ENCODE peak calls at places on chromosomes 12 and 14, in five cellular contexts. One of them, this sample, is unnamed.

GRCh38 chr12:63103489-63104131 is 47.4 kb downstream of the AVPR1A start:
- DNase-seq in uterus: no peak
- DNase-seq in CD4-positive, alpha-beta T cell: no peak
- DNase-seq in fibroblast of lung: peak
- DNase-seq in A549: peak
- DNase-seq in this sample: no peak

GRCh38 chr14:43803076-43803689 is 703.9 kb downstream of the FSCB start:
- DNase-seq in uterus: no peak
- DNase-seq in CD4-positive, alpha-beta T cell: no peak
- DNase-seq in fibroblast of lung: no peak
- DNase-seq in A549: no peak
- DNase-seq in this sample: no peak

GRCh38 chr12:118374126-118374725 is 1.5 kb upstream of the TAOK3 start:
- DNase-seq in uterus: no peak
- DNase-seq in CD4-positive, alpha-beta T cell: no peak
- DNase-seq in fibroblast of lung: no peak
- DNase-seq in A549: no peak
- DNase-seq in this sample: no peak

GRCh38 chr14:76720382-76720813 is 40.9 kb upstream of the VASH1 start:
- DNase-seq in uterus: peak
- DNase-seq in CD4-positive, alpha-beta T cell: no peak
- DNase-seq in fibroblast of lung: peak
- DNase-seq in A549: no peak
- DNase-seq in this sample: no peak

GRCh38 chr12:44774815-44775411 is 101.2 kb downstream of the NELL2 start:
- DNase-seq in uterus: no peak
- DNase-seq in CD4-positive, alpha-beta T cell: peak
- DNase-seq in fibroblast of lung: no peak
- DNase-seq in A549: peak
- DNase-seq in this sample: no peak

GRCh38 chr14:21398901-21399300 is 15.1 kb upstream of the SUPT16H start:
- DNase-seq in uterus: no peak
- DNase-seq in CD4-positive, alpha-beta T cell: no peak
- DNase-seq in fibroblast of lung: no peak
- DNase-seq in A549: no peak
- DNase-seq in this sample: no peak

GRCh38 chr14:88025350-88025749 is 20.4 kb downstream of the GPR65 start:
- DNase-seq in uterus: no peak
- DNase-seq in CD4-positive, alpha-beta T cell: no peak
- DNase-seq in fibroblast of lung: no peak
- DNase-seq in A549: no peak
- DNase-seq in this sample: no peak

GRCh38 chr12:9244894-9245293 is 36.7 kb upstream of the PZP start:
- DNase-seq in uterus: no peak
- DNase-seq in CD4-positive, alpha-beta T cell: no peak
- DNase-seq in fibroblast of lung: no peak
- DNase-seq in A549: no peak
- DNase-seq in this sample: no peak

GRCh38 chr12:121773011-121773777 is 20.3 kb downstream of the RHOF start:
- DNase-seq in uterus: peak
- DNase-seq in CD4-positive, alpha-beta T cell: peak
- DNase-seq in fibroblast of lung: peak
- DNase-seq in A549: peak
- DNase-seq in this sample: peak

GRCh38 chr12:22164101-22164500 is 118.1 kb downstream of the CMAS start:
- DNase-seq in uterus: no peak
- DNase-seq in CD4-positive, alpha-beta T cell: no peak
- DNase-seq in fibroblast of lung: no peak
- DNase-seq in A549: no peak
- DNase-seq in this sample: no peak

GRCh38 chr14:104784846-104785707 is 10.5 kb downstream of the AKT1 start:
- DNase-seq in uterus: no peak
- DNase-seq in CD4-positive, alpha-beta T cell: no peak
- DNase-seq in fibroblast of lung: no peak
- DNase-seq in A549: no peak
- DNase-seq in this sample: no peak

GRCh38 chr12:32158525-32158924 is 51.9 kb downstream of the BICD1 start:
- DNase-seq in uterus: no peak
- DNase-seq in CD4-positive, alpha-beta T cell: no peak
- DNase-seq in fibroblast of lung: no peak
- DNase-seq in A549: no peak
- DNase-seq in this sample: no peak

GRCh38 chr12:1668833-1669543 is 21.9 kb upstream of the ADIPOR2 start:
- DNase-seq in uterus: no peak
- DNase-seq in CD4-positive, alpha-beta T cell: no peak
- DNase-seq in fibroblast of lung: peak
- DNase-seq in A549: no peak
- DNase-seq in this sample: no peak

GRCh38 chr12:1666215-1666614 is 24.7 kb upstream of the ADIPOR2 start:
- DNase-seq in uterus: no peak
- DNase-seq in CD4-positive, alpha-beta T cell: no peak
- DNase-seq in fibroblast of lung: no peak
- DNase-seq in A549: no peak
- DNase-seq in this sample: no peak

GRCh38 chr12:1670815-1671268 is 20.0 kb upstream of the ADIPOR2 start:
- DNase-seq in uterus: no peak
- DNase-seq in CD4-positive, alpha-beta T cell: no peak
- DNase-seq in fibroblast of lung: no peak
- DNase-seq in A549: no peak
- DNase-seq in this sample: no peak

GRCh38 chr12:1666685-1667162 is 24.1 kb upstream of the ADIPOR2 start:
- DNase-seq in uterus: no peak
- DNase-seq in CD4-positive, alpha-beta T cell: no peak
- DNase-seq in fibroblast of lung: no peak
- DNase-seq in A549: no peak
- DNase-seq in this sample: no peak

GRCh38 chr12:1670244-1670814 is 20.5 kb upstream of the ADIPOR2 start:
- DNase-seq in uterus: no peak
- DNase-seq in CD4-positive, alpha-beta T cell: no peak
- DNase-seq in fibroblast of lung: no peak
- DNase-seq in A549: no peak
- DNase-seq in this sample: no peak
- H3K27ac ChIP-seq in uterus: no peak
- H3K27ac ChIP-seq in CD4-positive, alpha-beta T cell: no peak
- H3K27ac ChIP-seq in fibroblast of lung: no peak
- H3K27ac ChIP-seq in A549: no peak
- H3K27ac ChIP-seq in this sample: no peak

GRCh38 chr12:56143225-56143624 is 9.2 kb upstream of the MYL6B start:
- DNase-seq in uterus: no peak
- DNase-seq in CD4-positive, alpha-beta T cell: no peak
- DNase-seq in fibroblast of lung: no peak
- DNase-seq in A549: no peak
- DNase-seq in this sample: no peak
- H3K27ac ChIP-seq in uterus: peak
- H3K27ac ChIP-seq in CD4-positive, alpha-beta T cell: peak
- H3K27ac ChIP-seq in fibroblast of lung: no peak
- H3K27ac ChIP-seq in A549: no peak
- H3K27ac ChIP-seq in this sample: no peak

GRCh38 chr12:16606201-16606849 is 363 bp upstream of the LMO3 start:
- DNase-seq in uterus: peak
- DNase-seq in CD4-positive, alpha-beta T cell: no peak
- DNase-seq in fibroblast of lung: peak
- DNase-seq in A549: no peak
- DNase-seq in this sample: no peak
- H3K27ac ChIP-seq in uterus: peak
- H3K27ac ChIP-seq in CD4-positive, alpha-beta T cell: no peak
- H3K27ac ChIP-seq in fibroblast of lung: no peak
- H3K27ac ChIP-seq in A549: no peak
- H3K27ac ChIP-seq in this sample: peak

GRCh38 chr14:93268406-93268805 is 61.4 kb downstream of the UBR7 start:
- DNase-seq in uterus: no peak
- DNase-seq in CD4-positive, alpha-beta T cell: no peak
- DNase-seq in fibroblast of lung: no peak
- DNase-seq in A549: no peak
- DNase-seq in this sample: no peak

GRCh38 chr14:93271111-93271510 is 61.7 kb downstream of the BTBD7 start:
- DNase-seq in uterus: no peak
- DNase-seq in CD4-positive, alpha-beta T cell: no peak
- DNase-seq in fibroblast of lung: no peak
- DNase-seq in A549: no peak
- DNase-seq in this sample: no peak

GRCh38 chr14:93266127-93266526 is 59.1 kb downstream of the UBR7 start:
- DNase-seq in uterus: no peak
- DNase-seq in CD4-positive, alpha-beta T cell: no peak
- DNase-seq in fibroblast of lung: no peak
- DNase-seq in A549: no peak
- DNase-seq in this sample: no peak

GRCh38 chr14:93267149-93267711 is 60.2 kb downstream of the UBR7 start:
- DNase-seq in uterus: no peak
- DNase-seq in CD4-positive, alpha-beta T cell: no peak
- DNase-seq in fibroblast of lung: no peak
- DNase-seq in A549: no peak
- DNase-seq in this sample: no peak

DNA sequence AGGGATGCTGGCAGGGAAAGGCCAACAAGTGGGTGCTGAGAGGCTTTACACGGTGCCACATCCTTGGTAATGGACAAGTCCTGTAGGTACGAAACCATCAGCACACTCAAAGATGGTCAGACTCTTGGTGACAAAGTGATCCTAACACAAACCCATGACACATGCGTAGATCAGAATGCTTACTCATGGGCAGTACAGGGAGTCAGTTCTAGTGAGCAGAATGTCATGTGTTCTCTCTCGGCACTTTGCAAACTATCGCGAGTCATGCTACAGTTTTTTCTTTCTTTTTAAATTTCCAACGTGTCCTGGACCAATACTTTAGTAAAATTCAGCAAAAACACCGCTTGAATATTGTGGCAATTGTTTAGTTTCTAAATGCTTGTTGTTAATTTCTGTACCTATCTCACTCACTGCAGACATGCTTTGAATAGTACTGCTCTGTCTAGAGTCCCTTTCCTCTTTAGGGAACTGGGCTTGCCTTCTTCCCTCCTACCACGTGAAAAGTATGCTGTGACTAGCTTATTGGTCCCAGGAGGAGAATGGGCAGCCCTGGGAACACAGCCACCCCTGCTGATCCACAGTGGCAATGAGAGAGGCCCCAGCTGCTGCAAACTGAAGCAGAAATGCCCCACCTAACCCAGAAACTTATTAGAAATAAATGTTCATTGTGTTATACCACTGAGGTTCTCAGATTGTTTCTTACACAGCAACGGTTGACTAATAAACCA is 62.4 kb downstream of the UBR7 start:
- DNase-seq in uterus: no peak
- DNase-seq in CD4-positive, alpha-beta T cell: no peak
- DNase-seq in fibroblast of lung: peak
- DNase-seq in A549: peak
- DNase-seq in this sample: no peak
- H3K27ac ChIP-seq in uterus: no peak
- H3K27ac ChIP-seq in CD4-positive, alpha-beta T cell: no peak
- H3K27ac ChIP-seq in fibroblast of lung: peak
- H3K27ac ChIP-seq in A549: peak
- H3K27ac ChIP-seq in this sample: peak

GRCh38 chr12:131787143-131787660 is 41.0 kb upstream of the MMP17 start:
- DNase-seq in uterus: no peak
- DNase-seq in CD4-positive, alpha-beta T cell: no peak
- DNase-seq in fibroblast of lung: no peak
- DNase-seq in A549: no peak
- DNase-seq in this sample: no peak

GRCh38 chr12:131786331-131786730 is 41.9 kb upstream of the MMP17 start:
- DNase-seq in uterus: no peak
- DNase-seq in CD4-positive, alpha-beta T cell: no peak
- DNase-seq in fibroblast of lung: no peak
- DNase-seq in A549: no peak
- DNase-seq in this sample: no peak

GRCh38 chr12:131785763-131786330 is 42.3 kb upstream of the MMP17 start:
- DNase-seq in uterus: no peak
- DNase-seq in CD4-positive, alpha-beta T cell: no peak
- DNase-seq in fibroblast of lung: no peak
- DNase-seq in A549: no peak
- DNase-seq in this sample: no peak

GRCh38 chr12:131783915-131784541 is 44.2 kb upstream of the MMP17 start:
- DNase-seq in uterus: no peak
- DNase-seq in CD4-positive, alpha-beta T cell: no peak
- DNase-seq in fibroblast of lung: peak
- DNase-seq in A549: peak
- DNase-seq in this sample: no peak

DNA sequence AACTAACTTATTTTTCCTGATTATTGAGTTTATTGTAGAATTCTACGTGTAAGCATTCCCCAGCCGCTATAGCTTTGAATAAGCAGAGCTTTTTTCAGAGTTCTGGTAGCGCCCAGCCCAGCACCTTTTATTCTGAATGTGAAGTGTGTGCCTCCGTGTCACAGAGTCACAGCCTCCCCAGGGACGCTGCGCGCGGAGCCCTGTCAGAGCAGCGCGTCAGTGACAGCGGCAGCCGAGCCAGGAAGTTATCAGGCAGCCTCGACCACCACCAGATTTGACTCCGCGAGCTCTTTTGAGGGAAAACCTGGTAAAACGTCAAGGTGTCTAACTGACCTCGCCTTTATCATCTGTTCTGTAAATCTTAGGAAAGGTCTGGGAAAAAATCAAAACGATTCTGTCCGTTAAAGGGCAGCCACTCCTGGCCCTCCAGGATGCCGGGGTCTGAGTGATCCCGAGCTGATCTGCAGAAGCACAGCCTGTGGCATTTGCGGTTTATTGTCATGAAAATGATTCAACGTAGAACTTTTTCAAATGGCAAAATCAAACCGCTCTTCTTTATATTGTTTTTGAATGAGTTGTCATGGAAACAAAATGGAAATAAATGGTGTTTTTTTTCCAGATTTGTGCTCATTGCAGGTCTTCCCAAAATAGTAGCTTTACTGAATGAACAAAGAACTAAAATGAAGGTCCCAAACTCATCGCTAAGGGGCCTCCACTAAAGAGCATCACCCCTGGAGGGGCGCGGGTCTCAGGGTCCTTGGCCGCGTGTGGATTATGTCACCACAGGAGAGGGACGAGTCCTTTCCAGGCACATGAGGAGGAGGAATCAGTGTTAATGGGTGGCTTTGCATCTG is 43.1 kb upstream of the MMP17 start:
- DNase-seq in uterus: no peak
- DNase-seq in CD4-positive, alpha-beta T cell: no peak
- DNase-seq in fibroblast of lung: peak
- DNase-seq in A549: no peak
- DNase-seq in this sample: no peak
- H3K27ac ChIP-seq in uterus: no peak
- H3K27ac ChIP-seq in CD4-positive, alpha-beta T cell: no peak
- H3K27ac ChIP-seq in fibroblast of lung: peak
- H3K27ac ChIP-seq in A549: no peak
- H3K27ac ChIP-seq in this sample: no peak